ENCODE peak calls at places on chromosomes 5 and 9, in six cellular contexts. M is spleen, A is esophagus muscularis mucosa, K is K562, O is breast epithelium, D is HepG2. H is an unnamed sample.

GRCh38 chr5:146877783-146878470 is 630 bp downstream of the PPP2R2B start:
- DNase-seq in O (no peak), A (no peak), M (peak), D (no peak), K (no peak), H (no peak)

GRCh38 chr9:111429175-111429574 is 55.0 kb downstream of the ECPAS start:
- DNase-seq in O (no peak), K (no peak), D (peak), M (no peak), A (no peak), H (no peak)

GRCh38 chr9:137114613-137115393 is at the start of gene DPP7:
- DNase-seq in D (no peak), A (no peak), M (peak), O (no peak), K (peak), H (peak)

GRCh38 chr5:125180222-125180621 is 433.8 kb upstream of the ZNF608 start:
- DNase-seq in K (no peak), M (no peak), D (no peak), A (no peak), O (no peak), H (no peak)

GRCh38 chr5:88882321-88883038 is 504 bp downstream of the MEF2C start:
- DNase-seq in D (no peak), M (no peak), K (no peak), O (no peak), A (no peak), H (no peak)

GRCh38 chr9:117343416-117343815 is 71.4 kb downstream of the ASTN2 start:
- DNase-seq in M (no peak), D (no peak), A (no peak), O (no peak), K (no peak), H (no peak)

GRCh38 chr5:96017951-96018350 is 56.3 kb upstream of the ELL2 start:
- DNase-seq in K (no peak), D (peak), A (no peak), M (no peak), O (no peak), H (no peak)

GRCh38 chr5:1468629-1469527 is 23.6 kb upstream of the SLC6A3 start:
- DNase-seq in A (no peak), K (no peak), M (peak), O (peak), D (no peak), H (no peak)

DNA sequence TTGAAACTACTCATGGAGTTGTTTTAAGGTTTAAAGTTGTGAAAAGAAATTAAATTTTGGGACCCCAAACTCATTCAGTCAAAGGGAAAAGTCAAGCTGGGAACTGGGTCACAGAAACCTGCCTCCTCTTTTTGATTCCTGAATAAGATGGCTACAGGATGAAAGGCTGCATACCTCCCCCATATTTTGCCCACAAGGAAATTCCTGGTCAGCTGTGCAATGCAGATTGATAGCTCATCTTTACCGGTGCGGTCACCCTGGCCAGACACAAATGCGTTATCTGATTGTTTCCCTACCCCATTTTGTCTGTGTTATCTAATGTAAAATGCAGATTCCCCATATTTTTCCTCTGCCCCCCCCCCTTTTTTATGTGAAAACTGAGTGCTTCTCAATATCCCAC is 1.3 kb downstream of the HAVCR2 start:
- DNase-seq in D (no peak), K (no peak), M (no peak), O (no peak), A (no peak), H (no peak)
- H3K4me3 ChIP-seq in D (no peak), K (no peak), M (peak), O (no peak), A (peak), H (no peak)

DNA sequence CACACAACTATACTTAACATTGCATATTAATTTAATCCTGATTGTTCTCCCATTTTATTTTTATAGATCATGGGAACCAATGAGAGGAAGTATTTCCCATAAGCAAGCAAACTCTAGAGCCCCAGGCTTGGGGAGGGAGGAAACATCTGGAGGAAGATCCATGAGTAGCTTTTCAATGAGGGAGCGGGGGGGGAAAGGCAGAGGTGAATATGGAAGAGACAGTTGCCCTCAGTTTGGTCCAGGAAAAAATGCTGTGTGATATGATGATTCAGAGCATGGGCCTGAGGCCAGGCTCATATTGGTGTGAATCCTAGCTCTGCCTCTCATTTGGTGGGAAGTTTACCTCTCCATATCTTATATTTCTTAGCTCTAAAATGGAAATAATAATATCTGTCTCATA is 42.2 kb upstream of the ALDOB start:
- DNase-seq in M (no peak), O (no peak), D (no peak), K (no peak), A (no peak), H (no peak)
- TF ChIP-seq POLR2A in M (no peak), O (no peak), D (no peak), K (no peak), A (no peak), H (no peak)

DNA sequence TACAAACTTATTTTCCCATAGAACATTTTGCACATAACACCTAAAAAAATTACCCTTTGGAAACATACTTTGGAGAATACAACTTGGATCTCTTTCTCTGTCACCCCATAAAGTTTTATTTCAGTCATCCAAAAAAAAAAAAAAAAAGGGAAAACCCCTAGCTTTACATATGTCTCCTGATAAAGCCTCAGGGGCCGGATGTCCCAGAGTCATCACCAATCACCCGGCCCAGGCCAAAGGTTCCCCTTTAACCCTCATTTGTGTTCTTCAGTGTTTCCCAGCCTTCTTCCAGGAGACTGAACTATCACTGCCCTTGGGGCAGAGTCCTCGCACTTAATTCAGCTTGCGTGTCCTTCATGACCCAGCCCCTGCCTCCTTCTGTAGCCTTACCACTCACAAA is 28.8 kb downstream of the ANXA6 start:
- DNase-seq in D (no peak), A (no peak), K (no peak), M (peak), O (no peak), H (no peak)
- TF ChIP-seq POLR2AphosphoS5 in D (no peak), A (no peak), K (no peak), M (no peak), O (no peak), H (no peak)

DNA sequence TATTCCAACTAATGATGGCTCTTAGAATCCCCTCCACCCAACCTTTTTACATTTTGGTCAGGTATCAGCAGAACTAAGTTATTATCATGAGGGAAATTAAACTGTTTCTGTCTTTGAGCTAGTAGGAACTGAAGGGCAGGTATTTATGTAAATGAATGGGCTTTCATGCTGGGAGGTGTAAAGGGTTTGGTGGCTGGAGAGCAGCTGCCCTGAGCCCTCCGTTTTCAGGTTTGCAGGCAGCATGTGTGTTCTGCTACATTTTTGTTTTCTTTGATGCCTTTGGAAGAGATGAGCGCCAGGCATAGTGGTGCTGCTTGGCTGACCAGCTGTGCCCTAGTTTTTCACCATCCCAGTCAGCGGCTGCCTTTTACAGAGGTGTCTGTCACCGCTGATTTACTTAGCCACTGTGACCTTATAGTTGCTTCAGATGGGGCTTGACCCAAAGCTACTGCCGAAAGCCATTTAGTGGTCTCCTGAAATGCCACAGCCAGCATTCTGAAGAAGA is 231.9 kb downstream of the MAST4 start:
- DNase-seq in O (no peak), M (no peak), K (no peak), D (no peak), A (no peak), H (no peak)
- H3K4me3 ChIP-seq in O (peak), M (peak), K (no peak), D (no peak), A (peak), H (peak)

GRCh38 chr5:32109236-32109635 is 64.9 kb downstream of the GOLPH3 start:
- DNase-seq in K (no peak), M (no peak), D (no peak), A (peak), O (no peak), H (no peak)
- TF ChIP-seq POLR2A in K (no peak), M (no peak), D (no peak), A (no peak), O (no peak), H (no peak)

DNA sequence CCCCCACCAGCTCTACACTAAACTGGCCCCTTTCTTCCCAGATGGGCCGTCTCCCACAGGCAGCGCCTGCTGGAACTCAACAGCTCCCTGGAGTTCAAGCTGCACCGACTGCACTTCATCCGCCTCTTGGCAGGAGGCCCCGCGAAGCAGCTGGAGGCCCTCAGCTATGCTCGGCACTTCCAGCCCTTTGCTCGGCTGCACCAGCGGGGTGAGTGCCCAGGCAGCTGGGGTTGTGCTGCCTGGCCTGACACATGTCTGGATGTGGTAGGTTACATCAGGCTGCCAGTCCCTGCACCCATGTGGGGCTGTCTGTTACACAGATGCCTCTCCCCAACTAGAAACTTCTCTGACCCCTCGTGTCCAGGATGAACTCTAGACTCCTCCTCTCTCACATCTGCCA is 9.8 kb downstream of the NHP2 start:
- DNase-seq in O (no peak), A (no peak), D (no peak), K (no peak), M (no peak), H (no peak)
- TF ChIP-seq POLR2AphosphoS5 in O (no peak), A (no peak), D (no peak), K (no peak), M (peak), H (no peak)

DNA sequence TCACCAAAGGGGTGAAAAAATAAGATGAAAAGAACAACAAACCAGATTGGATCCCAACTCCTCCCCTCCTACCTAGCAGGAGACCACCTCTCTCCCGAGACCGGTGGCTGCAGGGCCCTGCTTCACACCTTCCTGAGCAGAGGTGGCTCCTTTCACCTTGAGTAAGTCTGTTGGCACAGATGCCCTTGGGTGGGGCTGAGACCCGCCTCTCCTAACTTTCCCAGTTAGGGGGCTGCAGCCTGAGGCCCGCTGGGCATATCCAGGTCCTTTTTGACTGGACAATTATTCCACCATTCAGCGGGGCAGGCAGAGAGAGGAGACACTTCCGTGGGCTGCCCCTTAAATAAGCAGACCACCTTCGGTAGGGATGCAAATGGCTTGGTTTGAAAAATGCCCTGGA is 1.3 kb downstream of the SLC25A48 start:
- DNase-seq in O (no peak), K (no peak), M (peak), D (no peak), A (no peak), H (no peak)
- H3K4me3 ChIP-seq in O (no peak), K (no peak), M (no peak), D (no peak), A (no peak), H (no peak)

DNA sequence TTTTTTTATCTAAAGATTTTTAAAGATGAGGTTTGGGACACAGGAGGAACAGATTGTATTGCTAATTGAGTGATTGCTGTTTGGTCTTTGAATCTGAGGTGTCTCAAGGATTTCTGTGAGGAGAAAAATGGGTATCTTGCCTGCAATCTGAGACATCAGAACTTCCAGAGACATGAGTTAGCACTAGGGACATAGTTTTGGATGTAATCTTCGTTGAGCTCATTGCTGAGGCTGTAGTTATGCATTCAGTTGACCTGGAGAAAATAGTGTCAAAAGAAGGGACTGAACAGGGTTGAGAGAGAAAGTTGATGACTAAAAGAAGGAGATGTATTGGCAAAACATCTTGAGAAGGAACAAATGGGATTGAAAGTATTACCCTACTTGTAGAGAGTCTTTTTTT is 24.6 kb downstream of the C9orf85 start:
- DNase-seq in K (no peak), D (no peak), M (no peak), O (no peak), A (no peak), H (no peak)
- TF ChIP-seq POLR2A in K (no peak), D (no peak), M (no peak), O (no peak), A (no peak), H (no peak)

DNA sequence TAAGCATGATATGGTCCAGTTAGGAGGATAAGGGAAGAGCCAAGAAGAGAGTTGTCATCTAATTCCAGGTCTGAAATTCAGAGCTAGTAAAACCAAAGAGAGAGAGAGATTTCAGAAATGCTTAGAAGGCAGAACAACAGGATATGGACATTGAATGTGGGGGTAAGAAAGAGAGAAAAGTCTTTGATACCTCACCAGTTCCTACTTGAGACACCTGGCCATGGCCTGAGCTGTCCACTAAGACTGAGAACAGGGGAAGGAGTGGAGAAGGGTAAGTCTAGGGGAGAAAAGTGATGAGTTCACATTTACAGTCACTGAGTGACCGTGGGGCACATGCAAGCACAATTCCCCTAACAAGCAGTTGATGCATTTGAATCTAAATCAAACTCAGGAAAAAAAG is 35.5 kb downstream of the TIMD4 start:
- DNase-seq in O (no peak), D (no peak), A (no peak), M (no peak), K (no peak), H (no peak)
- TF ChIP-seq POLR2AphosphoS5 in O (no peak), D (no peak), A (no peak), M (no peak), K (no peak), H (no peak)

H was measured in stomach.